ENCODE peak calls at places on chromosome 10, in seven cellular contexts. One of them, this sample, is unnamed.

GRCh38 chr10:69800109-69800508 is 1.6 kb upstream of the COL13A1 start:
- DNase-seq in GOT3: no peak
- DNase-seq in hypothalamus: no peak
- DNase-seq in NCI-H1092 treated with DMSO at 0.1 percent for 48 hours: no peak
- DNase-seq in activated naive CD4-positive, alpha-beta T cell treated with anti-CD3 and anti-CD28 coated beads for 36 hours: peak; percentile 37
- DNase-seq in glutamatergic neuron: peak; percentile 59
- DNase-seq in effector CD8-positive, alpha-beta T cell: no peak
- DNase-seq in this sample: peak; percentile 17

GRCh38 chr10:102819054-102819453 is 18.2 kb downstream of the CYP17A1 start:
- DNase-seq in glutamatergic neuron: no peak
- DNase-seq in GOT3: no peak
- DNase-seq in hypothalamus: no peak
- DNase-seq in activated naive CD4-positive, alpha-beta T cell treated with anti-CD3 and anti-CD28 coated beads for 36 hours: no peak
- DNase-seq in NCI-H1092 treated with DMSO at 0.1 percent for 48 hours: no peak
- DNase-seq in effector CD8-positive, alpha-beta T cell: no peak
- DNase-seq in this sample: no peak

GRCh38 chr10:97575101-97575668 is 2.6 kb downstream of the ANKRD2 start:
- DNase-seq in activated naive CD4-positive, alpha-beta T cell treated with anti-CD3 and anti-CD28 coated beads for 36 hours: no peak
- DNase-seq in GOT3: no peak
- DNase-seq in NCI-H1092 treated with DMSO at 0.1 percent for 48 hours: no peak
- DNase-seq in hypothalamus: no peak
- DNase-seq in effector CD8-positive, alpha-beta T cell: no peak
- DNase-seq in glutamatergic neuron: no peak
- DNase-seq in this sample: no peak

GRCh38 chr10:21527634-21528451 is 2.4 kb upstream of the SKIDA1 start:
- DNase-seq in activated naive CD4-positive, alpha-beta T cell treated with anti-CD3 and anti-CD28 coated beads for 36 hours: no peak
- DNase-seq in effector CD8-positive, alpha-beta T cell: no peak
- DNase-seq in NCI-H1092 treated with DMSO at 0.1 percent for 48 hours: peak; percentile 83
- DNase-seq in glutamatergic neuron: no peak
- DNase-seq in GOT3: no peak
- DNase-seq in hypothalamus: no peak
- DNase-seq in this sample: no peak

GRCh38 chr10:5283305-5284158 is 81.2 kb upstream of the UCN3 start:
- DNase-seq in GOT3: no peak
- DNase-seq in activated naive CD4-positive, alpha-beta T cell treated with anti-CD3 and anti-CD28 coated beads for 36 hours: peak; percentile 83
- DNase-seq in effector CD8-positive, alpha-beta T cell: no peak
- DNase-seq in NCI-H1092 treated with DMSO at 0.1 percent for 48 hours: peak; percentile 27
- DNase-seq in glutamatergic neuron: peak; percentile 52
- DNase-seq in hypothalamus: no peak
- DNase-seq in this sample: no peak

GRCh38 chr10:75959912-75960311 is 528.5 kb downstream of the LRMDA start:
- DNase-seq in NCI-H1092 treated with DMSO at 0.1 percent for 48 hours: no peak
- DNase-seq in GOT3: no peak
- DNase-seq in activated naive CD4-positive, alpha-beta T cell treated with anti-CD3 and anti-CD28 coated beads for 36 hours: no peak
- DNase-seq in hypothalamus: no peak
- DNase-seq in effector CD8-positive, alpha-beta T cell: no peak
- DNase-seq in glutamatergic neuron: no peak
- DNase-seq in this sample: no peak

GRCh38 chr10:20768849-20769248 is 128.3 kb downstream of the NEBL start:
- DNase-seq in activated naive CD4-positive, alpha-beta T cell treated with anti-CD3 and anti-CD28 coated beads for 36 hours: no peak
- DNase-seq in hypothalamus: no peak
- DNase-seq in effector CD8-positive, alpha-beta T cell: no peak
- DNase-seq in GOT3: no peak
- DNase-seq in NCI-H1092 treated with DMSO at 0.1 percent for 48 hours: no peak
- DNase-seq in glutamatergic neuron: no peak
- DNase-seq in this sample: no peak

GRCh38 chr10:104333037-104333727 is 5.1 kb downstream of the ITPRIP start:
- DNase-seq in hypothalamus: no peak
- DNase-seq in NCI-H1092 treated with DMSO at 0.1 percent for 48 hours: no peak
- DNase-seq in glutamatergic neuron: no peak
- DNase-seq in effector CD8-positive, alpha-beta T cell: peak; percentile 69
- DNase-seq in GOT3: no peak
- DNase-seq in activated naive CD4-positive, alpha-beta T cell treated with anti-CD3 and anti-CD28 coated beads for 36 hours: peak; percentile 74
- DNase-seq in this sample: no peak

GRCh38 chr10:598415-599170 is 90.9 kb downstream of the DIP2C start:
- DNase-seq in hypothalamus: no peak
- DNase-seq in effector CD8-positive, alpha-beta T cell: no peak
- DNase-seq in GOT3: no peak
- DNase-seq in activated naive CD4-positive, alpha-beta T cell treated with anti-CD3 and anti-CD28 coated beads for 36 hours: no peak
- DNase-seq in glutamatergic neuron: no peak
- DNase-seq in NCI-H1092 treated with DMSO at 0.1 percent for 48 hours: no peak
- DNase-seq in this sample: peak; percentile 29

GRCh38 chr10:45454859-45455258 is 80.8 kb downstream of the ALOX5 start:
- DNase-seq in NCI-H1092 treated with DMSO at 0.1 percent for 48 hours: no peak
- DNase-seq in effector CD8-positive, alpha-beta T cell: no peak
- DNase-seq in glutamatergic neuron: no peak
- DNase-seq in activated naive CD4-positive, alpha-beta T cell treated with anti-CD3 and anti-CD28 coated beads for 36 hours: no peak
- DNase-seq in hypothalamus: no peak
- DNase-seq in GOT3: no peak
- DNase-seq in this sample: no peak

GRCh38 chr10:28410420-28411135 is 107.7 kb upstream of the MPP7 start:
- DNase-seq in hypothalamus: no peak
- DNase-seq in activated naive CD4-positive, alpha-beta T cell treated with anti-CD3 and anti-CD28 coated beads for 36 hours: no peak
- DNase-seq in NCI-H1092 treated with DMSO at 0.1 percent for 48 hours: no peak
- DNase-seq in GOT3: no peak
- DNase-seq in effector CD8-positive, alpha-beta T cell: no peak
- DNase-seq in glutamatergic neuron: no peak
- DNase-seq in this sample: no peak

GRCh38 chr10:26737730-26738129 is 40.2 kb downstream of the PDSS1 start:
- DNase-seq in GOT3: no peak
- DNase-seq in hypothalamus: no peak
- DNase-seq in effector CD8-positive, alpha-beta T cell: no peak
- DNase-seq in activated naive CD4-positive, alpha-beta T cell treated with anti-CD3 and anti-CD28 coated beads for 36 hours: peak; percentile 75
- DNase-seq in glutamatergic neuron: no peak
- DNase-seq in NCI-H1092 treated with DMSO at 0.1 percent for 48 hours: no peak
- DNase-seq in this sample: no peak

GRCh38 chr10:77007836-77008235 is 629.8 kb downstream of the KCNMA1 start:
- DNase-seq in activated naive CD4-positive, alpha-beta T cell treated with anti-CD3 and anti-CD28 coated beads for 36 hours: no peak
- DNase-seq in GOT3: no peak
- DNase-seq in NCI-H1092 treated with DMSO at 0.1 percent for 48 hours: no peak
- DNase-seq in effector CD8-positive, alpha-beta T cell: no peak
- DNase-seq in hypothalamus: no peak
- DNase-seq in glutamatergic neuron: no peak
- DNase-seq in this sample: no peak

GRCh38 chr10:35331894-35332640 is 4.2 kb upstream of the CCNY start:
- DNase-seq in GOT3: no peak
- DNase-seq in effector CD8-positive, alpha-beta T cell: no peak
- DNase-seq in hypothalamus: no peak
- DNase-seq in NCI-H1092 treated with DMSO at 0.1 percent for 48 hours: no peak
- DNase-seq in glutamatergic neuron: no peak
- DNase-seq in activated naive CD4-positive, alpha-beta T cell treated with anti-CD3 and anti-CD28 coated beads for 36 hours: no peak
- DNase-seq in this sample: peak; percentile 40

GRCh38 chr10:12717981-12718707 is 283.4 kb downstream of the CCDC3 start:
- DNase-seq in GOT3: no peak
- DNase-seq in activated naive CD4-positive, alpha-beta T cell treated with anti-CD3 and anti-CD28 coated beads for 36 hours: no peak
- DNase-seq in hypothalamus: no peak
- DNase-seq in effector CD8-positive, alpha-beta T cell: no peak
- DNase-seq in NCI-H1092 treated with DMSO at 0.1 percent for 48 hours: no peak
- DNase-seq in glutamatergic neuron: no peak
- DNase-seq in this sample: no peak

GRCh38 chr10:32190890-32191491 is 134.8 kb upstream of the KIF5B start:
- DNase-seq in GOT3: no peak
- DNase-seq in NCI-H1092 treated with DMSO at 0.1 percent for 48 hours: peak; percentile 5
- DNase-seq in activated naive CD4-positive, alpha-beta T cell treated with anti-CD3 and anti-CD28 coated beads for 36 hours: no peak
- DNase-seq in hypothalamus: no peak
- DNase-seq in effector CD8-positive, alpha-beta T cell: no peak
- DNase-seq in glutamatergic neuron: no peak
- DNase-seq in this sample: no peak